ENCODE peak calls at places on chromosomes 2 and 18, in seven cellular contexts. O is HCT116, C is Peyer's patch, B is psoas muscle, P is transverse colon, U is MM.1S, E is mesenchymal stem cell. H is an unnamed sample.

GRCh38 chr18:6885992-6886823 is 156.7 kb downstream of the ARHGAP28 start:
- DNase-seq in O (no peak), C (peak; percentile 82), B (no peak), P (peak; percentile 14), U (peak; percentile 47), E (peak; percentile 65), H (no peak)

GRCh38 chr2:12543452-12544220 is 173.1 kb upstream of the TRIB2 start:
- DNase-seq in O (no peak), C (no peak), B (no peak), P (no peak), U (no peak), E (peak; percentile 75), H (no peak)

GRCh38 chr2:218418717-218419458 is at the start of gene VIL1:
- DNase-seq in O (no peak), C (peak; percentile 92), B (peak; percentile 36), P (peak; percentile 93), U (no peak), E (no peak), H (no peak)

GRCh38 chr18:27921392-27921791 is 255.5 kb downstream of the CDH2 start:
- DNase-seq in O (no peak), C (no peak), B (no peak), P (no peak), U (no peak), E (peak; percentile 3), H (no peak)

GRCh38 chr18:13615432-13615861 is 110.9 kb downstream of the FAM210A start:
- DNase-seq in O (no peak), C (no peak), B (no peak), P (no peak), U (no peak), E (no peak), H (no peak)

GRCh38 chr18:2848879-2849254 is 2.1 kb downstream of the EMILIN2 start:
- DNase-seq in O (no peak), C (no peak), B (no peak), P (no peak), U (no peak), E (no peak), H (no peak)

GRCh38 chr2:239393941-239394340 is 6.9 kb downstream of the HDAC4 start:
- DNase-seq in O (no peak), C (no peak), B (no peak), P (no peak), U (no peak), E (peak; percentile 47), H (no peak)

GRCh38 chr2:63047193-63047533 is 3.5 kb upstream of the OTX1 start:
- DNase-seq in O (no peak), C (no peak), B (no peak), P (no peak), U (no peak), E (no peak), H (no peak)

GRCh38 chr2:234947556-234947955 is 4.3 kb upstream of the SH3BP4 start:
- DNase-seq in O (no peak), C (peak; percentile 23), B (no peak), P (no peak), U (no peak), E (no peak), H (no peak)

GRCh38 chr2:241256168-241256545 is 59.3 kb downstream of the HDLBP start:
- DNase-seq in O (no peak), C (no peak), B (no peak), P (no peak), U (no peak), E (no peak), H (no peak)

GRCh38 chr2:68156419-68156818 is 1.3 kb upstream of the PNO1 start:
- DNase-seq in O (no peak), C (no peak), B (no peak), P (no peak), U (no peak), E (peak; percentile 7), H (no peak)

GRCh38 chr2:69177785-69178636 is 165.0 kb downstream of the ANTXR1 start:
- DNase-seq in O (peak; percentile 75), C (peak; percentile 89), B (peak; percentile 97), P (peak; percentile 80), U (no peak), E (peak; percentile 100), H (peak; percentile 97)

GRCh38 chr2:230266654-230267053 is 41.1 kb downstream of the SP140 start:
- DNase-seq in O (no peak), C (no peak), B (no peak), P (no peak), U (no peak), E (no peak), H (no peak)

GRCh38 chr2:174752403-174753037 is 11.8 kb downstream of the CHRNA1 start:
- DNase-seq in O (no peak), C (peak; percentile 61), B (no peak), P (no peak), U (peak; percentile 71), E (no peak), H (no peak)

GRCh38 chr18:42275138-42275535 is 320.1 kb downstream of the PIK3C3 start:
- DNase-seq in O (no peak), C (no peak), B (no peak), P (no peak), U (no peak), E (no peak), H (no peak)

GRCh38 chr2:191320881-191321280 is 75.7 kb downstream of the MYO1B start:
- DNase-seq in O (no peak), C (no peak), B (no peak), P (no peak), U (no peak), E (peak; percentile 57), H (no peak)

GRCh38 chr2:191318729-191319078 is 73.5 kb downstream of the MYO1B start:
- DNase-seq in O (peak; percentile 27), C (peak; percentile 78), B (no peak), P (peak; percentile 78), U (no peak), E (peak; percentile 86), H (no peak)

GRCh38 chr2:191321861-191322662 is 76.9 kb downstream of the MYO1B start:
- DNase-seq in O (peak; percentile 21), C (no peak), B (no peak), P (no peak), U (peak; percentile 30), E (peak; percentile 61), H (no peak)

GRCh38 chr2:191318037-191318728 is 73.0 kb downstream of the MYO1B start:
- DNase-seq in O (no peak), C (no peak), B (no peak), P (peak; percentile 28), U (no peak), E (peak; percentile 49), H (no peak)

DNA sequence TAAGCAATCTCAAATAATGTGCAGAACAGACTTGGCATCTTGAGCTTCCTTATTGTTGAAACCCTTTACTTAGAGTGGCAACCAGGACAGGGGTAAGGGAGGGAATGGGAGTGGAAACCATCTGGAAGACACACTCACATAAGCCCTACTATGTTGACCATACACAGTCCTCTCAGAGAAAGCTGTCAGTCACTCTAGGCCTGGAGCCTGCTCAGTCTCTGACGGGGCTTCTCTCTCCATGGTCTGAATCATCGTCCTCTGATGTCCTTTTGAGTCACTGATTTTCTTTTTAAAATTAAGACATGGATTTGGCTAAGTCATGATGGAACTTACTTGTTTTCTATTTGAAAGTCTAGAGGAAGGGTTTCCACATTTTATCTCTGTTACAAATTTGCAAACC is 74.0 kb downstream of the MYO1B start:
- DNase-seq in O (no peak), C (no peak), B (no peak), P (no peak), U (no peak), E (peak; percentile 76), H (no peak)
- H3K4me1 ChIP-seq in O (peaks cover 48% of the 10 kb centered on the region), C (peaks cover 17% of the 10 kb centered on the region), B (no peaks in the 10 kb centered on the region), P (peaks cover 57% of the 10 kb centered on the region), U (no peaks in the 10 kb centered on the region), E (peaks cover 5% of the 10 kb centered on the region), H (peaks cover 9% of the 10 kb centered on the region)

DNA sequence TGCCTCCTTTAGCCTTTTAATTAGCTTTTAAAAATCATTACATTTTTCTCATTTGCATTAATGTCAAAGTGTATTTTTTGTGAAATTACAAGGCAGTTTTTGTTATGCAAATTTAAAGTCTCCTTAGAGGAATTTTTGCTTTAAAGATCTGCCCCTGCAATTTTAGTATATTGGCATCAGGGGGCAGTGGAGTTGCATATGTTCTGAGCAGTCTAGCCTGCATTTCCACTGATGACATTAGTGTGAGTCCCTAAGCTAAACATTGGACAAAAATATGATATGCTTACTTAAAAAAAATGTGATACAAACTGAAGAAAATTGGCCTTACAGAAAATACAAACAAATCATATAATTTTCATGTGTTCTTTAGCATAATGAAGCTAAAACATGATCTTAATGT is 426.5 kb downstream of the SLC4A3 start:
- DNase-seq in O (peak; percentile 24), C (no peak), B (no peak), P (no peak), U (peak; percentile 15), E (no peak), H (no peak)
- H3K27ac ChIP-seq in O (no peak overlapping the region), C (no peak overlapping the region), B (no peak overlapping the region), P (no peak overlapping the region), U (no peak overlapping the region), E (no peak overlapping the region), H (no peak overlapping the region)

DNA sequence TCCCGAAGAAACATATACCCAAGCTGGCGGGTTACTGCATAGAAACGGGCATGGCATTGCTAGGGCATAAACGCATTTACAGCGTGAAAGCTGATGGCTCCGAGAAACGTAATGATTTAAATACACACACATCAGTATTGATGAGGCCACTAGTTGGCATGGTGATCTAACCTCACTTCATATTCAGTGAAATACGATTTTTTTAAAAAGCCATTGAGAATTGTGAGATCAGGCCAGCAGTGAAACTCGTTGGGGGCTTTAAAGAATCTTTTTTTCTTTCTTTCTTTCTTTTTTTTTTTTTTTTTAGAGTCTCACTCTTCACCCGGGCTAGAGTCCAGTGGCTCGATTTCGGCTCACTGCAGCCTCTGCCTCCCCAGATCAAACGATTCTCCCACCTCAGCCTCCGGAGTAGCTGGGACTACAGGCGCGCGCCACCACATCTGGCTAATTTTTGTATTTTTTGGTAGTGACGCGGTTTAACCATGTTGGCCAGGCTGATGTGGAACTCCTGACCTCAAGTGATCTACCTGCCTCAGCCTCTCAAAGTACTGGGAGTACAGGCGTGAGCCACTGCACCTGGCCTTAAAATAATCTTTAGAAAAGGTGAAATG is 2.4 kb upstream of the SMAD7 start:
- DNase-seq in O (no peak), C (no peak), B (no peak), P (no peak), U (no peak), E (no peak), H (peak; percentile 44)
- H3K27me3 ChIP-seq in O (peaks cover 4% of the 10 kb centered on the region), C (no peaks in the 10 kb centered on the region), B (no peaks in the 10 kb centered on the region), P (no peaks in the 10 kb centered on the region), U (no peaks in the 10 kb centered on the region), E (no peaks in the 10 kb centered on the region), H (no peaks in the 10 kb centered on the region)

GRCh38 chr18:77106331-77106730 is 26.3 kb downstream of the MBP start:
- DNase-seq in O (no peak), C (peak; percentile 86), B (peak; percentile 48), P (no peak), U (no peak), E (no peak), H (no peak)
- H3K4me1 ChIP-seq in O (peaks cover 51% of the 10 kb centered on the region), C (peaks cover 63% of the 10 kb centered on the region), B (peaks cover 76% of the 10 kb centered on the region), P (peaks cover 79% of the 10 kb centered on the region), U (peaks cover 33% of the 10 kb centered on the region), E (peaks cover 22% of the 10 kb centered on the region), H (peaks cover 3% of the 10 kb centered on the region)

GRCh38 chr2:393711-394696 is 106.1 kb upstream of the ALKAL2 start:
- DNase-seq in O (no peak), C (peak; percentile 81), B (no peak), P (peak; percentile 30), U (peak; percentile 11), E (no peak), H (no peak)
- H3K27ac ChIP-seq in O (no peak overlapping the region), C (no peak overlapping the region), B (no peak overlapping the region), P (no peak overlapping the region), U (peak overlapping the region; percentile 18), E (peak overlapping the region; percentile 93), H (no peak overlapping the region)

H was measured in aorta.